ENCODE peak calls at places on chromosomes 2 and 18, in ten cellular contexts. C is mucosa of gallbladder, M is H54, E is WTC11, P is cerebellum, V is IMR-90, J is HTR-8/SVneo, I is ACHN, Q is H7, F is NAMALWA. X is an unnamed sample.

GRCh38 chr2:54545700-54546450 is 89.7 kb downstream of the SPTBN1 start:
- DNase-seq in J (no peak), C (peak), E (no peak), M (no peak), F (no peak), V (peak), P (no peak), Q (no peak), I (peak), X (no peak)

GRCh38 chr2:73827018-73827417 is 1.7 kb upstream of the STAMBP start:
- DNase-seq in Q (no peak), J (peak), E (no peak), C (no peak), I (peak), V (peak), M (peak), P (no peak), F (peak), X (no peak)

GRCh38 chr2:98822301-98823164 is 91.6 kb upstream of the MGAT4A start:
- DNase-seq in F (no peak), I (peak), Q (peak), P (peak), J (no peak), M (no peak), E (peak), C (no peak), V (no peak), X (no peak)

GRCh38 chr2:142920579-142920978 is 43.1 kb downstream of the KYNU start:
- DNase-seq in F (no peak), I (no peak), E (no peak), V (peak), C (no peak), Q (no peak), M (no peak), P (no peak), J (no peak), X (no peak)

GRCh38 chr2:152335851-152336102 is 803 bp downstream of the FMNL2 start:
- DNase-seq in I (peak), V (no peak), F (no peak), M (peak), Q (no peak), J (no peak), E (no peak), P (no peak), C (no peak), X (no peak)

GRCh38 chr18:34773961-34774754 is 64.1 kb downstream of the DTNA start:
- DNase-seq in V (peak), C (peak), P (peak), E (no peak), Q (no peak), F (no peak), I (peak), M (no peak), J (no peak), X (no peak)

GRCh38 chr2:28054916-28055315 is 164.4 kb downstream of the BABAM2 start:
- DNase-seq in E (no peak), J (no peak), I (no peak), P (no peak), Q (no peak), V (peak), M (no peak), F (no peak), C (no peak), X (no peak)

GRCh38 chr18:73768043-73768442 is 379.6 kb downstream of the FBXO15 start:
- DNase-seq in J (no peak), E (no peak), F (no peak), I (no peak), Q (no peak), V (no peak), C (no peak), M (no peak), P (no peak), X (no peak)

GRCh38 chr2:218860950-218861381 is 1.4 kb downstream of the WNT6 start:
- DNase-seq in I (peak), F (peak), C (no peak), E (peak), J (peak), V (peak), M (no peak), P (no peak), Q (peak), X (no peak)

GRCh38 chr2:74593826-74594467 is 39.4 kb downstream of the DOK1 start:
- DNase-seq in C (no peak), P (no peak), E (no peak), F (no peak), I (no peak), Q (no peak), J (no peak), V (no peak), M (no peak), X (no peak)

GRCh38 chr2:176388886-176389285 is 119.6 kb downstream of the MTX2 start:
- DNase-seq in M (no peak), F (no peak), C (no peak), P (no peak), I (no peak), J (no peak), Q (no peak), E (no peak), V (no peak), X (no peak)

GRCh38 chr2:40448476-40449079 is 3.3 kb downstream of the SLC8A1 start:
- DNase-seq in M (no peak), C (no peak), E (no peak), P (no peak), I (peak), V (peak), J (no peak), F (peak), Q (peak), X (peak)

GRCh38 chr2:239239607-239240479 is 161.0 kb downstream of the HDAC4 start:
- DNase-seq in C (no peak), F (no peak), Q (no peak), J (no peak), V (peak), P (peak), I (no peak), E (no peak), M (no peak), X (no peak)

GRCh38 chr18:37430346-37431076 is 135.1 kb downstream of the CELF4 start:
- DNase-seq in V (no peak), J (no peak), C (no peak), F (no peak), M (no peak), Q (peak), E (peak), P (no peak), I (peak), X (no peak)

GRCh38 chr2:230174466-230174865 is 45.3 kb downstream of the SP110 start:
- DNase-seq in M (no peak), F (no peak), E (no peak), I (no peak), Q (no peak), C (no peak), P (no peak), V (no peak), J (no peak), X (no peak)

GRCh38 chr2:203631068-203631757 is 75.2 kb upstream of the CD28 start:
- DNase-seq in V (no peak), F (no peak), P (no peak), C (no peak), J (no peak), Q (no peak), M (no peak), I (no peak), E (no peak), X (no peak)

GRCh38 chr2:181129654-181130053 is 149.2 kb downstream of the UBE2E3 start:
- DNase-seq in F (no peak), M (no peak), V (no peak), C (no peak), I (no peak), Q (no peak), P (no peak), E (no peak), J (no peak), X (no peak)

GRCh38 chr2:122100371-122101150 is 345.1 kb downstream of the TSN start:
- DNase-seq in J (no peak), V (peak), E (no peak), F (no peak), P (no peak), Q (peak), C (no peak), I (no peak), M (no peak), X (no peak)

GRCh38 chr2:241886840-241887447 is 17.4 kb downstream of the RTP5 start:
- DNase-seq in J (no peak), I (no peak), Q (peak), F (no peak), V (no peak), P (no peak), M (no peak), C (no peak), E (no peak), X (no peak)

GRCh38 chr2:200308421-200309295 is 2.2 kb downstream of the SPATS2L start:
- DNase-seq in M (no peak), P (peak), E (no peak), C (no peak), I (no peak), Q (no peak), J (no peak), F (peak), V (peak), X (no peak)

GRCh38 chr18:46570666-46571065 is 86.4 kb downstream of the LOXHD1 start:
- DNase-seq in J (no peak), P (no peak), M (no peak), I (no peak), C (no peak), F (no peak), Q (no peak), E (no peak), V (no peak), X (no peak)

GRCh38 chr2:11708106-11708505 is 38.1 kb upstream of the NTSR2 start:
- DNase-seq in P (no peak), V (no peak), M (no peak), C (no peak), Q (no peak), F (no peak), E (no peak), J (no peak), I (no peak), X (no peak)

GRCh38 chr2:121294881-121295840 is 10.2 kb upstream of the TFCP2L1 start:
- DNase-seq in C (no peak), E (no peak), V (no peak), M (no peak), J (no peak), P (no peak), F (no peak), Q (no peak), I (no peak), X (no peak)

GRCh38 chr2:232744963-232745362 is 31.4 kb downstream of the KCNJ13 start:
- DNase-seq in M (no peak), V (no peak), I (no peak), F (no peak), C (no peak), E (no peak), Q (no peak), P (no peak), J (no peak), X (no peak)

GRCh38 chr2:95121150-95121494 is 486 bp downstream of the MRPS5 start:
- DNase-seq in C (no peak), E (no peak), J (peak), P (no peak), V (peak), I (no peak), Q (no peak), M (no peak), F (peak), X (no peak)

GRCh38 chr2:26982102-26982742 is 11.8 kb downstream of the MAPRE3 start:
- DNase-seq in E (peak), V (peak), C (peak), P (peak), J (peak), I (peak), M (no peak), Q (peak), F (peak), X (peak)

GRCh38 chr2:170165129-170165528 is 12.8 kb upstream of the MYO3B start:
- DNase-seq in I (no peak), M (no peak), P (no peak), J (no peak), V (peak), E (no peak), Q (no peak), F (no peak), C (no peak), X (no peak)

GRCh38 chr2:120576509-120577474 is 158.9 kb upstream of the GLI2 start:
- DNase-seq in P (no peak), C (peak), I (no peak), V (peak), E (no peak), F (no peak), M (no peak), Q (peak), J (no peak), X (no peak)

GRCh38 chr2:138029238-138029637 is 65.0 kb downstream of the HNMT start:
- DNase-seq in C (no peak), V (peak), F (no peak), Q (no peak), P (no peak), M (no peak), J (no peak), E (no peak), I (no peak), X (no peak)

GRCh38 chr2:205474746-205475145 is 207.6 kb upstream of the NRP2 start:
- DNase-seq in C (no peak), M (no peak), I (no peak), E (no peak), Q (no peak), J (no peak), V (peak), F (no peak), P (no peak), X (no peak)

GRCh38 chr2:10004401-10004800 is 38.9 kb upstream of the KLF11 start:
- DNase-seq in P (no peak), E (no peak), F (no peak), J (no peak), C (no peak), M (no peak), V (no peak), Q (no peak), I (no peak), X (no peak)

GRCh38 chr2:109057686-109058085 is 68.7 kb upstream of the EDAR start:
- DNase-seq in Q (no peak), P (no peak), M (no peak), I (no peak), E (no peak), J (no peak), C (no peak), V (no peak), F (no peak), X (no peak)

GRCh38 chr18:58247363-58247834 is 203.4 kb downstream of the NEDD4L start:
- DNase-seq in E (peak), C (no peak), J (no peak), P (peak), V (peak), Q (peak), F (no peak), I (no peak), M (no peak), X (no peak)

GRCh38 chr18:35582310-35582682 is 756 bp downstream of the GALNT1 start:
- DNase-seq in J (no peak), C (no peak), E (no peak), V (no peak), I (no peak), F (peak), Q (peak), M (no peak), P (peak), X (no peak)

GRCh38 chr2:227862741-227863588 is 8.5 kb upstream of the DAW1 start:
- DNase-seq in J (peak), C (no peak), Q (peak), F (no peak), E (no peak), V (peak), I (peak), M (peak), P (no peak), X (no peak)

GRCh38 chr2:216211614-216212013 is 102.5 kb downstream of the XRCC5 start:
- DNase-seq in J (no peak), C (no peak), V (no peak), P (no peak), F (no peak), E (no peak), I (no peak), Q (no peak), M (no peak), X (no peak)

GRCh38 chr2:133812826-133813617 is 244.8 kb upstream of the NCKAP5 start:
- DNase-seq in J (no peak), P (no peak), I (peak), V (peak), E (no peak), C (no peak), Q (no peak), M (peak), F (no peak), X (no peak)

GRCh38 chr2:7530001-7530400 is 612.8 kb downstream of the RNF144A start:
- DNase-seq in I (no peak), P (no peak), F (no peak), M (no peak), J (no peak), V (no peak), C (no peak), Q (no peak), E (no peak), X (no peak)

GRCh38 chr2:174428214-174428613 is 32.7 kb downstream of the SCRN3 start:
- DNase-seq in P (no peak), V (no peak), E (no peak), F (no peak), M (no peak), J (no peak), C (no peak), I (no peak), Q (no peak), X (no peak)